ENCODE peak calls at places on chromosomes 16 and 17, in nine cellular contexts. One of them, this sample, is unnamed.

GRCh38 chr16:50300942-50301625 is 34.7 kb downstream of the ADCY7 start:
- DNase-seq in GM23248: peak; percentile 90
- DNase-seq in EL: no peak
- DNase-seq in dorsolateral prefrontal cortex: no peak
- DNase-seq in Kasumi-1: no peak
- DNase-seq in heart left ventricle: peak; percentile 11
- DNase-seq in ACHN: no peak
- DNase-seq in left ventricle myocardium superior: peak; percentile 12
- DNase-seq in PC-9: no peak
- DNase-seq in this sample: no peak

GRCh38 chr17:76326306-76326705 is 18.2 kb upstream of the QRICH2 start:
- DNase-seq in EL: no peak
- DNase-seq in dorsolateral prefrontal cortex: no peak
- DNase-seq in PC-9: no peak
- DNase-seq in GM23248: no peak
- DNase-seq in left ventricle myocardium superior: no peak
- DNase-seq in ACHN: no peak
- DNase-seq in Kasumi-1: no peak
- DNase-seq in heart left ventricle: no peak
- DNase-seq in this sample: no peak

GRCh38 chr17:81434079-81434478 is 38.8 kb downstream of the BAHCC1 start:
- DNase-seq in PC-9: no peak
- DNase-seq in heart left ventricle: no peak
- DNase-seq in dorsolateral prefrontal cortex: no peak
- DNase-seq in Kasumi-1: no peak
- DNase-seq in GM23248: peak; percentile 49
- DNase-seq in EL: peak; percentile 21
- DNase-seq in left ventricle myocardium superior: peak; percentile 73
- DNase-seq in ACHN: peak; percentile 28
- DNase-seq in this sample: no peak

GRCh38 chr17:77308768-77309726 is 168.3 kb downstream of the SEC14L1 start:
- DNase-seq in GM23248: peak; percentile 97
- DNase-seq in dorsolateral prefrontal cortex: no peak
- DNase-seq in EL: peak; percentile 87
- DNase-seq in Kasumi-1: no peak
- DNase-seq in heart left ventricle: no peak
- DNase-seq in ACHN: peak; percentile 55
- DNase-seq in PC-9: no peak
- DNase-seq in left ventricle myocardium superior: peak; percentile 57
- DNase-seq in this sample: no peak

GRCh38 chr17:38870259-38871165 is 654 bp downstream of the LASP1 start:
- DNase-seq in Kasumi-1: peak; percentile 74
- DNase-seq in GM23248: peak; percentile 87
- DNase-seq in heart left ventricle: peak; percentile 81
- DNase-seq in PC-9: peak; percentile 43
- DNase-seq in dorsolateral prefrontal cortex: no peak
- DNase-seq in ACHN: peak; percentile 72
- DNase-seq in left ventricle myocardium superior: peak; percentile 83
- DNase-seq in EL: peak; percentile 81
- DNase-seq in this sample: peak; percentile 32

GRCh38 chr16:66933776-66934137 is 445 bp downstream of the CIAO2B start:
- DNase-seq in Kasumi-1: no peak
- DNase-seq in left ventricle myocardium superior: no peak
- DNase-seq in heart left ventricle: no peak
- DNase-seq in dorsolateral prefrontal cortex: no peak
- DNase-seq in EL: no peak
- DNase-seq in GM23248: no peak
- DNase-seq in PC-9: peak; percentile 71
- DNase-seq in ACHN: peak; percentile 69
- DNase-seq in this sample: no peak

GRCh38 chr16:56347670-56348069 is 77.7 kb downstream of the AMFR start:
- DNase-seq in ACHN: no peak
- DNase-seq in left ventricle myocardium superior: peak; percentile 8
- DNase-seq in heart left ventricle: no peak
- DNase-seq in GM23248: no peak
- DNase-seq in PC-9: no peak
- DNase-seq in EL: no peak
- DNase-seq in dorsolateral prefrontal cortex: no peak
- DNase-seq in Kasumi-1: no peak
- DNase-seq in this sample: no peak

GRCh38 chr16:23694707-23695373 is 16.2 kb downstream of the PLK1 start:
- DNase-seq in dorsolateral prefrontal cortex: no peak
- DNase-seq in PC-9: no peak
- DNase-seq in GM23248: peak; percentile 44
- DNase-seq in EL: peak; percentile 19
- DNase-seq in left ventricle myocardium superior: no peak
- DNase-seq in ACHN: peak; percentile 30
- DNase-seq in heart left ventricle: no peak
- DNase-seq in Kasumi-1: no peak
- DNase-seq in this sample: no peak

GRCh38 chr16:84416407-84417321 is 48.3 kb downstream of the ATP2C2 start:
- DNase-seq in left ventricle myocardium superior: no peak
- DNase-seq in EL: no peak
- DNase-seq in GM23248: no peak
- DNase-seq in dorsolateral prefrontal cortex: no peak
- DNase-seq in PC-9: no peak
- DNase-seq in heart left ventricle: no peak
- DNase-seq in ACHN: no peak
- DNase-seq in Kasumi-1: no peak
- DNase-seq in this sample: no peak

GRCh38 chr17:66275651-66276050 is 26.8 kb upstream of the PRKCA start:
- DNase-seq in PC-9: peak; percentile 98
- DNase-seq in left ventricle myocardium superior: no peak
- DNase-seq in dorsolateral prefrontal cortex: no peak
- DNase-seq in Kasumi-1: no peak
- DNase-seq in EL: peak; percentile 99
- DNase-seq in GM23248: peak; percentile 98
- DNase-seq in heart left ventricle: no peak
- DNase-seq in ACHN: peak; percentile 99
- DNase-seq in this sample: no peak

GRCh38 chr17:47837401-47838039 is 3.6 kb downstream of the SCRN2 start:
- DNase-seq in PC-9: no peak
- DNase-seq in Kasumi-1: no peak
- DNase-seq in left ventricle myocardium superior: peak; percentile 41
- DNase-seq in heart left ventricle: no peak
- DNase-seq in GM23248: peak; percentile 35
- DNase-seq in ACHN: no peak
- DNase-seq in dorsolateral prefrontal cortex: no peak
- DNase-seq in EL: peak; percentile 27
- DNase-seq in this sample: no peak

GRCh38 chr17:59542960-59543635 is 22.3 kb upstream of the DHX40 start:
- DNase-seq in PC-9: no peak
- DNase-seq in dorsolateral prefrontal cortex: no peak
- DNase-seq in EL: no peak
- DNase-seq in GM23248: no peak
- DNase-seq in left ventricle myocardium superior: no peak
- DNase-seq in ACHN: no peak
- DNase-seq in Kasumi-1: peak; percentile 27
- DNase-seq in heart left ventricle: no peak
- DNase-seq in this sample: no peak

GRCh38 chr16:22727285-22728166 is 86.4 kb upstream of the HS3ST2 start:
- DNase-seq in left ventricle myocardium superior: no peak
- DNase-seq in ACHN: no peak
- DNase-seq in dorsolateral prefrontal cortex: no peak
- DNase-seq in PC-9: no peak
- DNase-seq in Kasumi-1: no peak
- DNase-seq in EL: no peak
- DNase-seq in GM23248: no peak
- DNase-seq in heart left ventricle: no peak
- DNase-seq in this sample: no peak

GRCh38 chr16:2904100-2904921 is 7.4 kb upstream of the FLYWCH1 start:
- DNase-seq in Kasumi-1: peak; percentile 57
- DNase-seq in dorsolateral prefrontal cortex: peak; percentile 73
- DNase-seq in ACHN: peak; percentile 92
- DNase-seq in GM23248: peak; percentile 92
- DNase-seq in heart left ventricle: peak; percentile 89
- DNase-seq in PC-9: peak; percentile 78
- DNase-seq in EL: peak; percentile 86
- DNase-seq in left ventricle myocardium superior: peak; percentile 91
- DNase-seq in this sample: peak; percentile 78

GRCh38 chr16:19753815-19754643 is 36.0 kb downstream of the IQCK start:
- DNase-seq in left ventricle myocardium superior: no peak
- DNase-seq in PC-9: peak; percentile 91
- DNase-seq in Kasumi-1: no peak
- DNase-seq in heart left ventricle: no peak
- DNase-seq in EL: peak; percentile 65
- DNase-seq in dorsolateral prefrontal cortex: no peak
- DNase-seq in ACHN: no peak
- DNase-seq in GM23248: peak; percentile 47
- DNase-seq in this sample: no peak

GRCh38 chr17:72515291-72516065 is 394.7 kb downstream of the SOX9 start:
- DNase-seq in Kasumi-1: no peak
- DNase-seq in ACHN: peak; percentile 66
- DNase-seq in PC-9: no peak
- DNase-seq in dorsolateral prefrontal cortex: no peak
- DNase-seq in GM23248: peak; percentile 42
- DNase-seq in left ventricle myocardium superior: no peak
- DNase-seq in heart left ventricle: no peak
- DNase-seq in EL: peak; percentile 10
- DNase-seq in this sample: no peak

GRCh38 chr17:44005865-44006580 is 1.6 kb downstream of the NAGS start:
- DNase-seq in dorsolateral prefrontal cortex: no peak
- DNase-seq in GM23248: peak; percentile 66
- DNase-seq in heart left ventricle: no peak
- DNase-seq in PC-9: no peak
- DNase-seq in EL: no peak
- DNase-seq in ACHN: no peak
- DNase-seq in left ventricle myocardium superior: peak; percentile 56
- DNase-seq in Kasumi-1: no peak
- DNase-seq in this sample: no peak

GRCh38 chr16:67235816-67236547 is 9.1 kb downstream of the TMEM208 start:
- DNase-seq in PC-9: no peak
- DNase-seq in heart left ventricle: no peak
- DNase-seq in GM23248: peak; percentile 36
- DNase-seq in left ventricle myocardium superior: no peak
- DNase-seq in EL: no peak
- DNase-seq in Kasumi-1: no peak
- DNase-seq in ACHN: no peak
- DNase-seq in dorsolateral prefrontal cortex: no peak
- DNase-seq in this sample: no peak

GRCh38 chr17:40538019-40538935 is 27.0 kb downstream of the CCR7 start:
- DNase-seq in PC-9: no peak
- DNase-seq in heart left ventricle: peak; percentile 78
- DNase-seq in GM23248: peak; percentile 67
- DNase-seq in EL: peak; percentile 73
- DNase-seq in left ventricle myocardium superior: peak; percentile 88
- DNase-seq in Kasumi-1: no peak
- DNase-seq in ACHN: no peak
- DNase-seq in dorsolateral prefrontal cortex: no peak
- DNase-seq in this sample: no peak

GRCh38 chr17:30093463-30094147 is 23.0 kb upstream of the NSRP1 start:
- DNase-seq in EL: peak; percentile 78
- DNase-seq in Kasumi-1: peak; percentile 64
- DNase-seq in ACHN: peak; percentile 82
- DNase-seq in GM23248: peak; percentile 71
- DNase-seq in heart left ventricle: peak; percentile 29
- DNase-seq in dorsolateral prefrontal cortex: peak; percentile 32
- DNase-seq in left ventricle myocardium superior: no peak
- DNase-seq in PC-9: peak; percentile 40
- DNase-seq in this sample: peak; percentile 42

GRCh38 chr17:38903404-38903803 is 22.0 kb upstream of the LASP1NB start:
- DNase-seq in ACHN: no peak
- DNase-seq in PC-9: no peak
- DNase-seq in dorsolateral prefrontal cortex: no peak
- DNase-seq in Kasumi-1: no peak
- DNase-seq in GM23248: no peak
- DNase-seq in left ventricle myocardium superior: no peak
- DNase-seq in heart left ventricle: no peak
- DNase-seq in EL: no peak
- DNase-seq in this sample: no peak

GRCh38 chr16:12171706-12172105 is 195.2 kb downstream of the SNX29 start:
- DNase-seq in ACHN: no peak
- DNase-seq in EL: no peak
- DNase-seq in GM23248: no peak
- DNase-seq in heart left ventricle: no peak
- DNase-seq in dorsolateral prefrontal cortex: no peak
- DNase-seq in PC-9: no peak
- DNase-seq in Kasumi-1: no peak
- DNase-seq in left ventricle myocardium superior: no peak
- DNase-seq in this sample: no peak

GRCh38 chr17:38403491-38403890 is 24.8 kb upstream of the ARHGAP23 start:
- DNase-seq in PC-9: no peak
- DNase-seq in dorsolateral prefrontal cortex: no peak
- DNase-seq in Kasumi-1: peak; percentile 34
- DNase-seq in ACHN: peak; percentile 14
- DNase-seq in heart left ventricle: no peak
- DNase-seq in GM23248: peak; percentile 45
- DNase-seq in EL: no peak
- DNase-seq in left ventricle myocardium superior: no peak
- DNase-seq in this sample: no peak